ENCODE peak calls at places on chromosomes 12 and 14, in five cellular contexts. L is germinal center; W is A172; R is activated CD4-positive, alpha-beta T cell treated with anti-CD3 and anti-CD28 coated beads, Interleukin-2, amount 50 U/mL, for 24 hours; D is heart right ventricle. Q is an unnamed sample.
A peak's percentile ranks its signal among the peaks of the same experiment; 100 is the strongest.

GRCh38 chr14:92886337-92886736 is 36.6 kb upstream of the CHGA start:
- DNase-seq in W (no peak), D (no peak), R (no peak), L (no peak), Q (no peak)

GRCh38 chr12:79302171-79302841 is 388.5 kb downstream of the PAWR start:
- DNase-seq in L (no peak), W (no peak), D (no peak), R (no peak), Q (no peak)

GRCh38 chr12:31973818-31974217 is 14.6 kb downstream of the RESF1 start:
- DNase-seq in R (no peak), D (no peak), W (no peak), L (no peak), Q (no peak)

GRCh38 chr12:55797068-55797467 is 20.5 kb downstream of the SARNP start:
- DNase-seq in L (no peak), D (no peak), R (no peak), W (no peak), Q (no peak)

GRCh38 chr12:88334271-88334670 is 192.2 kb downstream of the TMTC3 start:
- DNase-seq in R (no peak), W (peak; percentile 61), D (no peak), L (no peak), Q (no peak)

GRCh38 chr12:13661005-13661887 is 320.2 kb downstream of the GRIN2B start:
- DNase-seq in D (peak; percentile 13), W (peak; percentile 10), R (no peak), L (peak; percentile 15), Q (peak; percentile 7)

GRCh38 chr12:46160081-46160980 is 108.5 kb downstream of the SLC38A1 start:
- DNase-seq in D (no peak), R (no peak), W (no peak), L (no peak), Q (peak; percentile 28)

GRCh38 chr12:989751-990278 is 1.2 kb upstream of the ERC1 start:
- DNase-seq in W (peak; percentile 29), D (no peak), L (peak; percentile 30), R (no peak), Q (peak; percentile 22)

GRCh38 chr12:6946920-6947374 is 3.1 kb downstream of the C12orf57 start:
- DNase-seq in D (no peak), W (no peak), R (no peak), L (no peak), Q (no peak)

GRCh38 chr12:47882796-47883546 is 21.8 kb downstream of the VDR start:
- DNase-seq in R (no peak), L (no peak), D (no peak), W (no peak), Q (no peak)

GRCh38 chr12:57725851-57726150 is 12.7 kb downstream of the AGAP2 start:
- DNase-seq in R (no peak), L (no peak), W (no peak), D (no peak), Q (no peak)

GRCh38 chr12:92080390-92081285 is 65.0 kb downstream of the BTG1 start:
- DNase-seq in L (no peak), D (no peak), W (peak; percentile 81), R (no peak), Q (no peak)

Q was measured in gastrocnemius medialis.